ENCODE peak calls at places on chromosome 6, in five cellular contexts. G is astrocyte, F is OCI-LY7, D is GM23338, P is K562. L is an unnamed sample.
A peak's percentile ranks its signal among the peaks of the same experiment; 100 is the strongest.

GRCh38 chr6:118894425-118895240 is 681 bp downstream of the ASF1A start:
- DNase-seq in D (peak; percentile 45), G (peak; percentile 47), F (peak; percentile 78), P (peak; percentile 65), L (peak; percentile 64)

GRCh38 chr6:136511921-136512320 is 38.3 kb downstream of the MAP7 start:
- DNase-seq in F (no peak), D (no peak), G (peak; percentile 12), P (no peak), L (no peak)

GRCh38 chr6:40586800-40587201 is 363 bp downstream of the LRFN2 start:
- DNase-seq in F (no peak), P (no peak), G (no peak), D (no peak), L (no peak)

GRCh38 chr6:17525637-17526036 is 74.5 kb upstream of the FAM8A1 start:
- DNase-seq in D (no peak), G (no peak), F (no peak), P (no peak), L (no peak)

GRCh38 chr6:16223362-16223761 is 15.0 kb upstream of the GMPR start:
- DNase-seq in F (no peak), G (no peak), D (no peak), P (no peak), L (no peak)

GRCh38 chr6:112501705-112502104 is 154.6 kb downstream of the RFPL4B start:
- DNase-seq in F (no peak), P (no peak), G (peak; percentile 61), D (peak; percentile 61), L (no peak)

GRCh38 chr6:13248953-13249432 is 79.3 kb downstream of the TBC1D7 start:
- DNase-seq in P (no peak), F (no peak), G (no peak), D (no peak), L (no peak)

GRCh38 chr6:41673704-41674000 is 35.4 kb downstream of the MDFI start:
- DNase-seq in P (no peak), F (no peak), D (no peak), G (no peak), L (no peak)

GRCh38 chr6:15677822-15678221 is 15.0 kb upstream of the DTNBP1 start:
- DNase-seq in P (no peak), D (no peak), F (no peak), G (no peak), L (no peak)

GRCh38 chr6:37667050-37667814 is 30.5 kb downstream of the MDGA1 start:
- DNase-seq in D (no peak), P (peak; percentile 87), G (peak; percentile 68), F (no peak), L (no peak)

GRCh38 chr6:40841721-40842120 is 197.3 kb downstream of the UNC5CL start:
- DNase-seq in G (no peak), P (no peak), F (no peak), D (no peak), L (no peak)

GRCh38 chr6:75334266-75335040 is 49.9 kb upstream of the TMEM30A start:
- DNase-seq in F (no peak), P (no peak), G (peak; percentile 74), D (peak; percentile 98), L (peak; percentile 4)

GRCh38 chr6:165883851-165884640 is 221.0 kb upstream of the PDE10A start:
- DNase-seq in D (no peak), G (peak; percentile 35), F (no peak), P (no peak), L (no peak)

GRCh38 chr6:48068326-48069191 is 42.4 kb downstream of the PTCHD4 start:
- DNase-seq in F (no peak), P (no peak), D (peak; percentile 67), G (no peak), L (no peak)

GRCh38 chr6:7723554-7723953 is 2.3 kb upstream of the BMP6 start:
- DNase-seq in G (no peak), F (no peak), D (no peak), P (no peak), L (no peak)

GRCh38 chr6:136077834-136078576 is 172.1 kb downstream of the MTFR2 start:
- DNase-seq in G (peak; percentile 99), D (no peak), P (no peak), F (no peak), L (peak; percentile 60)

GRCh38 chr6:41306187-41306854 is 19.8 kb upstream of the TREM1 start:
- DNase-seq in P (peak; percentile 76), F (peak; percentile 64), D (peak; percentile 85), G (peak; percentile 10), L (peak; percentile 52)

GRCh38 chr6:148738939-148739821 is 7.7 kb upstream of the UST start:
- DNase-seq in P (no peak), G (no peak), D (no peak), F (no peak), L (no peak)

GRCh38 chr6:138161434-138162103 is at the start of gene ARFGEF3:
- DNase-seq in D (peak; percentile 82), F (no peak), P (peak; percentile 44), G (peak; percentile 5), L (peak; percentile 64)

GRCh38 chr6:50272611-50273010 is 222.9 kb upstream of the DEFB112 start:
- DNase-seq in D (no peak), G (no peak), P (no peak), F (no peak), L (peak; percentile 61)

GRCh38 chr6:28232785-28233184 is 7.7 kb downstream of the ZSCAN9 start:
- DNase-seq in G (no peak), D (no peak), F (no peak), P (no peak), L (no peak)

GRCh38 chr6:29439006-29439405 is at the start of gene OR10C1:
- DNase-seq in P (no peak), F (no peak), G (no peak), D (no peak), L (no peak)

GRCh38 chr6:44569931-44570385 is 182.5 kb downstream of the CDC5L start:
- DNase-seq in P (no peak), G (peak; percentile 73), D (no peak), F (no peak), L (no peak)

GRCh38 chr6:133918208-133918930 is 29.5 kb downstream of the TCF21 start:
- DNase-seq in P (no peak), D (no peak), G (no peak), F (no peak), L (no peak)

GRCh38 chr6:25450469-25451198 is 171.5 kb downstream of the CARMIL1 start:
- DNase-seq in P (no peak), G (no peak), F (no peak), D (no peak), L (no peak)

GRCh38 chr6:129863664-129864063 is 2.5 kb upstream of the TMEM244 start:
- DNase-seq in F (no peak), D (no peak), G (peak; percentile 87), P (no peak), L (peak; percentile 88)

GRCh38 chr6:90194371-90194841 is 102.2 kb downstream of the BACH2 start:
- DNase-seq in G (peak; percentile 93), D (no peak), P (no peak), F (no peak), L (peak; percentile 60)

GRCh38 chr6:79586548-79586947 is 44.6 kb upstream of the SH3BGRL2 start:
- DNase-seq in F (peak; percentile 4), P (peak; percentile 58), G (no peak), D (peak; percentile 74), L (peak; percentile 29)

GRCh38 chr6:26329763-26330511 is 35.1 kb upstream of the BTN3A2 start:
- DNase-seq in D (peak; percentile 68), F (peak; percentile 72), P (peak; percentile 88), G (peak; percentile 31), L (peak; percentile 51)

GRCh38 chr6:158060447-158061360 is 79.0 kb downstream of the SYNJ2 start:
- DNase-seq in P (no peak), F (no peak), D (peak; percentile 64), G (peak; percentile 96), L (peak; percentile 82)

GRCh38 chr6:3227363-3228045 is at the start of gene TUBB2B:
- DNase-seq in P (no peak), D (peak; percentile 96), F (no peak), G (peak; percentile 42), L (no peak)

GRCh38 chr6:143187173-143187908 is 126.7 kb downstream of the AIG1 start:
- DNase-seq in D (no peak), P (no peak), G (peak; percentile 92), F (no peak), L (peak; percentile 20)

GRCh38 chr6:44177691-44178423 is 19.2 kb downstream of the CAPN11 start:
- DNase-seq in G (peak; percentile 70), D (no peak), P (no peak), F (no peak), L (peak; percentile 56)

GRCh38 chr6:136757150-136757549 is 35.1 kb downstream of the MAP3K5 start:
- DNase-seq in F (no peak), G (no peak), D (no peak), P (no peak), L (no peak)

DNA sequence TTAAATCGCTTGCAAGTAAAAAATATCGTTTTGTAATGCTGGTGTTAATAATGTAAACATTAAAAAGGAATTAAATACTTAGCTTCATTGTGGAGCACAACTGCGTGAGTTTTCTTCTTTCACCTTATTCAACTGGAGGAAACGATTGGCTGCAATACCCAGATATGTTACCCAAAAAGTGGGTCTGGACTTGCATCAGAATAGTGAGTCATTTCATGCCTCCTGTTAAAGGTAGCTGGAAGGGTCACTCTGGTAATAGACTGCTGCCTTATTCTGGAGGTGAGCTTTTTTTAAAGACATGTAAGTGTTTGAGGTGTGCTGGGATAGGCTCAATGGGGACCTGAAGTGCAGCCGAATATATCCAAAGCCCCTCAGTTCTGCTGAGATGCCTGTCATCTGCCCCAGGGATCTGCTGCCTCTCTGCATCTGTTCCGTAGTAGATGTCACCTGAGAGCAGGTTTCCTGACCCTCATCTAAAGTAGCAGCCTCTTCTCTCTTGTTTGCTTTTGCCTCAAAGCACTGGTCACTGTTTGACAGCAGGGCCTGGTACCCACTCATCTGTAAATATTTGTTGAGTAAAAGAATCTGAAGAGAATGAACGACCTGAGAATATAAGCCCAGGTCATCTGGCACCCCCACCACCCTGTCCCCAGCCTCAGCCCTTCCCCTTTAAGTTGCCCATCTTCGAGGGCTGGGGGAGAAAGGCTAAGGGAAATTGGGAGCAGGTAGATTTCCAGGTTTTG is 5.6 kb upstream of the UQCC2 start:
- DNase-seq in P (no peak), G (no peak), D (no peak), F (no peak), L (peak; percentile 54)
- H3K27ac ChIP-seq in P (no peak overlapping the region), G (no peak overlapping the region), D (no peak overlapping the region), F (no peak overlapping the region), L (no peak overlapping the region)

DNA sequence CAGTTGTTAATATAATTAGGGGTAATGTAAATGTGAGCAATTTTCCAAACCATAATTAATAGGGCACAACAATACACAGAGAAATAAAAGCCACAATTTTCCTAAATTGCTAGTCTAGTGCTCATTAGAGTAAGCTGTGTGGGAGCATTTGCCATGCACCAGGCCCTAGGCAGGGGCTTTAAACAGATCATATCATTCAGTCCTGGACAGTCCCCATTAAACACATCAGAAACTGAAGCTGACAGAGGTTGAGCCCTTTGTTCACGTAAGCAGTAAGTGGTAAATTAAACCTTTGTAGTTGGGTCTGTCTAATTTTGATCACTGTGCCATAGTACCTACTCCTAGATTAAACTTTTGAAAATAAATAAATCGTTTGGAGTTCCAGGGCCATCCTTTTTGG is 931.1 kb downstream of the C6orf118 start:
- DNase-seq in G (no peak), P (no peak), D (no peak), F (no peak), L (no peak)
- H4K20me1 ChIP-seq in G (no peaks in the 10 kb centered on the region), P (no peaks in the 10 kb centered on the region), D (no peaks in the 10 kb centered on the region), F (no peaks in the 10 kb centered on the region), L (no peaks in the 10 kb centered on the region)

GRCh38 chr6:72950114-72950860 is 275.0 kb downstream of the KHDC1L start:
- DNase-seq in G (peak; percentile 83), P (no peak), F (no peak), D (no peak), L (peak; percentile 62)
- H3K79me2 ChIP-seq in G (no peaks in the 10 kb centered on the region), P (no peaks in the 10 kb centered on the region), F (no peaks in the 10 kb centered on the region), D (no peaks in the 10 kb centered on the region), L (no peaks in the 10 kb centered on the region)

GRCh38 chr6:131635384-131636340 is 1.4 kb upstream of the ENPP3 start:
- DNase-seq in P (no peak), F (peak; percentile 66), G (no peak), D (no peak), L (no peak)
- H3K27ac ChIP-seq in P (no peak overlapping the region), F (peak overlapping the region; percentile 26), G (no peak overlapping the region), D (no peak overlapping the region), L (no peak overlapping the region)